ENCODE peak calls at places on chromosome 21, in five cellular contexts. W is Kasumi-1, S is fibroblast of mammary gland, Z is GM23248, L is BJ. F is an unnamed sample.

GRCh38 chr21:38798081-38798480 is 7.6 kb upstream of the ETS2 start:
- DNase-seq in W (no peak), Z (no peak), S (no peak), L (no peak), F (no peak)

GRCh38 chr21:31370893-31371652 is 27.0 kb upstream of the TIAM1 start:
- DNase-seq in W (no peak), Z (peak; percentile 63), S (peak; percentile 69), L (no peak), F (no peak)

GRCh38 chr21:25871566-25871965 is 136.8 kb downstream of the GABPA start:
- DNase-seq in L (no peak), W (no peak), Z (no peak), S (no peak), F (no peak)

GRCh38 chr21:45378258-45378966 is 26.6 kb upstream of the COL18A1 start:
- DNase-seq in L (peak; percentile 92), W (no peak), Z (peak; percentile 50), S (no peak), F (no peak)

GRCh38 chr21:36255650-36256047 is 64.3 kb upstream of the MORC3 start:
- DNase-seq in L (no peak), W (no peak), Z (no peak), S (no peak), F (no peak)

GRCh38 chr21:34524671-34525601 is 12.9 kb upstream of the KCNE1 start:
- DNase-seq in Z (peak; percentile 83), W (no peak), L (no peak), S (peak; percentile 81), F (no peak)

GRCh38 chr21:25331286-25331685 is 276.0 kb downstream of the MRPL39 start:
- DNase-seq in L (no peak), S (peak; percentile 39), W (no peak), Z (peak; percentile 16), F (no peak)

GRCh38 chr21:17679002-17679600 is 66.4 kb upstream of the BTG3 start:
- DNase-seq in W (peak; percentile 80), S (peak; percentile 76), Z (peak; percentile 79), L (peak; percentile 16), F (no peak)

GRCh38 chr21:31536138-31536537 is 123.4 kb upstream of the SOD1 start:
- DNase-seq in S (no peak), Z (no peak), W (no peak), L (no peak), F (no peak)

GRCh38 chr21:39057121-39057520 is 126.1 kb downstream of the PSMG1 start:
- DNase-seq in W (no peak), Z (no peak), L (no peak), S (no peak), F (no peak)

GRCh38 chr21:39845581-39846130 is 21.6 kb upstream of the PCP4 start:
- DNase-seq in S (no peak), W (no peak), L (no peak), Z (no peak), F (no peak)

GRCh38 chr21:42452401-42453018 is 43.5 kb downstream of the RSPH1 start:
- DNase-seq in Z (no peak), W (no peak), S (no peak), L (no peak), F (no peak)

GRCh38 chr21:31560479-31560878 is 99.0 kb upstream of the SOD1 start:
- DNase-seq in Z (no peak), L (no peak), W (no peak), S (no peak), F (no peak)

GRCh38 chr21:37041706-37042271 is 31.1 kb downstream of the PIGP start:
- DNase-seq in W (no peak), Z (no peak), L (no peak), S (no peak), F (no peak)

GRCh38 chr21:30988706-30989105 is 49.6 kb downstream of the KRTAP19-8 start:
- DNase-seq in W (no peak), L (no peak), Z (no peak), S (no peak), F (no peak)

GRCh38 chr21:41678944-41679343 is 87.9 kb downstream of the RIPK4 start:
- DNase-seq in W (no peak), L (peak; percentile 91), Z (peak; percentile 99), S (peak; percentile 97), F (no peak)

GRCh38 chr21:36104306-36105300 is 30.3 kb upstream of the CBR3 start:
- DNase-seq in S (peak; percentile 77), W (no peak), L (no peak), Z (peak; percentile 21), F (no peak)

GRCh38 chr21:45278156-45278911 is 9.4 kb downstream of the POFUT2 start:
- DNase-seq in S (no peak), W (no peak), Z (no peak), L (no peak), F (no peak)

GRCh38 chr21:36730291-36731281 is 31.7 kb downstream of the SIM2 start:
- DNase-seq in L (no peak), Z (no peak), S (no peak), W (no peak), F (no peak)

GRCh38 chr21:38322551-38322950 is 65.8 kb downstream of the KCNJ15 start:
- DNase-seq in W (no peak), L (no peak), S (peak; percentile 96), Z (peak; percentile 94), F (no peak)

GRCh38 chr21:15285567-15285966 is 220.8 kb upstream of the NRIP1 start:
- DNase-seq in S (no peak), W (no peak), L (no peak), Z (no peak), F (no peak)

GRCh38 chr21:16667395-16667794 is 845.4 kb upstream of the CXADR start:
- DNase-seq in S (no peak), Z (no peak), L (no peak), W (no peak), F (no peak)

GRCh38 chr21:41956926-41957729 is 3.3 kb upstream of the C2CD2 start:
- DNase-seq in W (peak; percentile 37), L (peak; percentile 37), S (peak; percentile 95), Z (peak; percentile 90), F (peak; percentile 23)

GRCh38 chr21:45590246-45590725 is 48.0 kb upstream of the SLC19A1 start:
- DNase-seq in L (no peak), Z (peak; percentile 70), W (no peak), S (peak; percentile 61), F (no peak)

GRCh38 chr21:37564924-37565529 is 198.5 kb downstream of the DYRK1A start:
- DNase-seq in Z (peak; percentile 41), L (no peak), S (no peak), W (peak; percentile 3), F (no peak)

GRCh38 chr21:42006765-42007164 is 3.4 kb downstream of the ZBTB21 start:
- DNase-seq in S (peak; percentile 34), W (no peak), Z (peak; percentile 28), L (no peak), F (no peak)

GRCh38 chr21:45074048-45074817 is at the start of gene ADARB1:
- DNase-seq in L (no peak), Z (peak; percentile 82), W (peak; percentile 39), S (peak; percentile 39), F (peak; percentile 46)

GRCh38 chr21:43640437-43640836 is 18.9 kb downstream of the HSF2BP start:
- DNase-seq in L (no peak), S (no peak), W (no peak), Z (no peak), F (no peak)

GRCh38 chr21:44878053-44878982 is 4.8 kb upstream of the PTTG1IP start:
- DNase-seq in L (no peak), S (no peak), Z (peak; percentile 39), W (peak; percentile 52), F (peak; percentile 40)

GRCh38 chr21:38945536-38946245 is 140.0 kb downstream of the ETS2 start:
- DNase-seq in Z (no peak), L (no peak), S (no peak), W (no peak), F (no peak)

GRCh38 chr21:37463083-37463780 is 96.7 kb downstream of the DYRK1A start:
- DNase-seq in W (peak; percentile 43), S (peak; percentile 67), L (no peak), Z (peak; percentile 79), F (no peak)

GRCh38 chr21:40678681-40679284 is 168.2 kb downstream of the DSCAM start:
- DNase-seq in W (no peak), S (no peak), Z (no peak), L (no peak), F (no peak)

GRCh38 chr21:14585122-14585521 is 39.0 kb upstream of the SAMSN1 start:
- DNase-seq in L (no peak), Z (no peak), S (no peak), W (no peak), F (no peak)

F was measured in GDM1.